ENCODE peak calls at places on chromosomes 16 and 17, in five cellular contexts. D is right atrium auricular region, A is ACHN, G is left ventricle myocardium superior, V is endothelial cell. S is an unnamed sample.

GRCh38 chr16:1431497-1432270 is 806 bp downstream of the PERCC1 start:
- DNase-seq in D (no peak), A (no peak), G (no peak), V (no peak), S (no peak)

GRCh38 chr16:58371841-58372240 is 20.4 kb upstream of the GINS3 start:
- DNase-seq in D (no peak), A (no peak), G (no peak), V (no peak), S (no peak)

GRCh38 chr16:27374231-27374793 is 27.7 kb upstream of the IL21R start:
- DNase-seq in D (no peak), A (no peak), G (no peak), V (no peak), S (no peak)

GRCh38 chr16:3012828-3013420 is at the start of gene CLDN9:
- DNase-seq in D (no peak), A (no peak), G (no peak), V (no peak), S (peak)

GRCh38 chr17:63780507-63780906 is 6.5 kb downstream of the DDX42 start:
- DNase-seq in D (no peak), A (no peak), G (no peak), V (no peak), S (peak)

GRCh38 chr16:11679250-11679649 is 11.0 kb downstream of the SNN start:
- DNase-seq in D (no peak), A (no peak), G (no peak), V (no peak), S (no peak)

GRCh38 chr17:4407851-4408250 is 25.9 kb upstream of the SPNS3 start:
- DNase-seq in D (no peak), A (no peak), G (no peak), V (no peak), S (no peak)

GRCh38 chr16:3027983-3028715 is 4.3 kb downstream of the THOC6 start:
- DNase-seq in D (no peak), A (peak), G (peak), V (peak), S (peak)

GRCh38 chr17:1649844-1650409 is at the start of gene RILP:
- DNase-seq in D (peak), A (peak), G (peak), V (no peak), S (peak)

GRCh38 chr17:46832306-46832895 is 13.9 kb upstream of the WNT3 start:
- DNase-seq in D (no peak), A (no peak), G (no peak), V (no peak), S (no peak)

GRCh38 chr16:8565498-8565897 is 24.8 kb downstream of the TMEM114 start:
- DNase-seq in D (no peak), A (no peak), G (no peak), V (no peak), S (peak)

GRCh38 chr16:89602273-89602951 is 11.0 kb upstream of the DPEP1 start:
- DNase-seq in D (no peak), A (peak), G (no peak), V (peak), S (peak)

GRCh38 chr17:60602385-60602742 is 2.4 kb downstream of the PPM1D start:
- DNase-seq in D (no peak), A (peak), G (no peak), V (peak), S (no peak)

GRCh38 chr16:71610936-71611871 is 14.8 kb upstream of the MARVELD3 start:
- DNase-seq in D (peak), A (peak), G (peak), V (peak), S (peak)

GRCh38 chr17:7852262-7852670 is 2.6 kb upstream of the TMEM88 start:
- DNase-seq in D (no peak), A (no peak), G (peak), V (no peak), S (no peak)

GRCh38 chr17:81074875-81075274 is 39.9 kb downstream of the BAIAP2 start:
- DNase-seq in D (no peak), A (no peak), G (no peak), V (no peak), S (peak)

GRCh38 chr16:19223235-19223847 is 55.3 kb downstream of the SYT17 start:
- DNase-seq in D (no peak), A (peak), G (no peak), V (peak), S (no peak)

S was measured in SW480.